ENCODE peak calls at places on chromosomes 1 and 21, in five cellular contexts. M, R, P, T and L are unnamed samples.
A peak's percentile ranks its signal among the peaks of the same experiment; 100 is the strongest.

GRCh38 chr1:41880261-41880660 is 38.5 kb downstream of the HIVEP3 start:
- DNase-seq in M (no peak), R (no peak), P (no peak), T (no peak), L (no peak)

GRCh38 chr1:88998716-88999115 is 6.3 kb upstream of the KYAT3 start:
- DNase-seq in M (no peak), R (no peak), P (no peak), T (peak; percentile 53), L (peak; percentile 90)

GRCh38 chr1:50422946-50423669 is at the start of gene DMRTA2:
- DNase-seq in M (no peak), R (no peak), P (no peak), T (peak; percentile 70), L (peak; percentile 22)

GRCh38 chr1:15722836-15723542 is 13.1 kb upstream of the SLC25A34 start:
- DNase-seq in M (no peak), R (no peak), P (no peak), T (no peak), L (no peak)

GRCh38 chr1:107975861-107976260 is 10.9 kb upstream of the VAV3 start:
- DNase-seq in M (no peak), R (no peak), P (no peak), T (no peak), L (no peak)

GRCh38 chr1:231232870-231233734 is 7.9 kb upstream of the GNPAT start:
- DNase-seq in M (no peak), R (no peak), P (no peak), T (no peak), L (peak; percentile 69)

GRCh38 chr1:14308460-14308859 is 290.0 kb upstream of the KAZN start:
- DNase-seq in M (no peak), R (no peak), P (no peak), T (no peak), L (no peak)

GRCh38 chr1:223035724-223036478 is 107.1 kb downstream of the TLR5 start:
- DNase-seq in M (no peak), R (no peak), P (no peak), T (no peak), L (no peak)

GRCh38 chr1:13911697-13912619 is 212.0 kb downstream of the PRDM2 start:
- DNase-seq in M (no peak), R (no peak), P (no peak), T (no peak), L (no peak)

GRCh38 chr1:192474080-192474683 is 101.4 kb upstream of the RGS1 start:
- DNase-seq in M (no peak), R (no peak), P (no peak), T (peak; percentile 46), L (peak; percentile 74)

GRCh38 chr1:212247179-212247721 is 38.0 kb upstream of the PPP2R5A start:
- DNase-seq in M (no peak), R (no peak), P (no peak), T (peak; percentile 26), L (peak; percentile 29)

GRCh38 chr1:109083923-109084322 is 6.6 kb upstream of the TMEM167B start:
- DNase-seq in M (no peak), R (no peak), P (no peak), T (no peak), L (no peak)

GRCh38 chr1:241888232-241888631 is 40.2 kb downstream of the EXO1 start:
- DNase-seq in M (no peak), R (no peak), P (no peak), T (peak; percentile 34), L (no peak)

GRCh38 chr1:21312407-21312992 is 22.2 kb upstream of the ECE1 start:
- DNase-seq in M (no peak), R (no peak), P (no peak), T (no peak), L (no peak)

GRCh38 chr1:247331526-247332214 is at the start of gene ZNF496:
- DNase-seq in M (peak; percentile 28), R (peak; percentile 39), P (peak; percentile 66), T (peak; percentile 92), L (peak; percentile 78)

GRCh38 chr1:95467036-95467435 is 233.0 kb downstream of the RWDD3 start:
- DNase-seq in M (no peak), R (no peak), P (no peak), T (no peak), L (no peak)

GRCh38 chr1:50279622-50280320 is 143.5 kb downstream of the DMRTA2 start:
- DNase-seq in M (no peak), R (no peak), P (no peak), T (peak; percentile 21), L (peak; percentile 5)

GRCh38 chr1:25620211-25620610 is 3.6 kb downstream of the MAN1C1 start:
- DNase-seq in M (no peak), R (no peak), P (no peak), T (no peak), L (no peak)

GRCh38 chr1:37755290-37755689 is 9.6 kb downstream of the EPHA10 start:
- DNase-seq in M (no peak), R (no peak), P (no peak), T (peak; percentile 6), L (no peak)

GRCh38 chr1:913491-914252 is 10.1 kb upstream of the SAMD11 start:
- DNase-seq in M (no peak), R (no peak), P (peak; percentile 70), T (no peak), L (no peak)

GRCh38 chr1:3604997-3605823 is 6.1 kb downstream of the MEGF6 start:
- DNase-seq in M (no peak), R (no peak), P (no peak), T (no peak), L (no peak)

GRCh38 chr1:155944396-155944728 is 2.9 kb downstream of the RXFP4 start:
- DNase-seq in M (no peak), R (no peak), P (no peak), T (no peak), L (no peak)

GRCh38 chr1:229196404-229197224 is 74.3 kb upstream of the RAB4A start:
- DNase-seq in M (no peak), R (no peak), P (no peak), T (peak; percentile 67), L (no peak)

GRCh38 chr1:201686709-201687455 is 142.1 kb upstream of the IPO9 start:
- DNase-seq in M (no peak), R (no peak), P (no peak), T (no peak), L (no peak)

GRCh38 chr1:179818743-179819173 is 58.8 kb downstream of the TOR1AIP2 start:
- DNase-seq in M (no peak), R (no peak), P (no peak), T (no peak), L (peak; percentile 45)

GRCh38 chr1:109620396-109620817 is 770 bp downstream of the AMPD2 start:
- DNase-seq in M (no peak), R (no peak), P (no peak), T (peak; percentile 78), L (peak; percentile 50)

GRCh38 chr1:239261521-239261920 is 124.8 kb upstream of the CHRM3 start:
- DNase-seq in M (no peak), R (no peak), P (no peak), T (no peak), L (no peak)

GRCh38 chr1:1268284-1268682 is 5.4 kb downstream of the UBE2J2 start:
- DNase-seq in M (no peak), R (no peak), P (no peak), T (no peak), L (no peak)

GRCh38 chr21:46116189-46116845 is 18.4 kb downstream of the COL6A2 start:
- DNase-seq in M (no peak), R (no peak), P (no peak), T (no peak), L (no peak)